ENCODE peak calls at places on chromosomes 2 and 18, in seven cellular contexts. L, Z, C, N, D, A and X are unnamed samples.
A peak's percentile ranks its signal among the peaks of the same experiment; 100 is the strongest.

GRCh38 chr18:1513519-1513918 is 608.8 kb downstream of the ADCYAP1 start:
- DNase-seq in D (no peak), C (no peak), A (no peak), L (no peak), N (no peak), Z (no peak), X (no peak)

GRCh38 chr2:46268196-46268595 is 29.0 kb upstream of the EPAS1 start:
- DNase-seq in D (no peak), A (no peak), L (no peak), Z (no peak), N (no peak), C (no peak), X (no peak)

GRCh38 chr18:79241755-79242154 is 154.0 kb upstream of the NFATC1 start:
- DNase-seq in N (no peak), C (no peak), L (no peak), A (no peak), Z (no peak), D (no peak), X (no peak)

GRCh38 chr18:63232826-63233225 is 86.7 kb downstream of the BCL2 start:
- DNase-seq in N (no peak), A (no peak), C (no peak), D (no peak), L (no peak), Z (no peak), X (no peak)

GRCh38 chr2:120620025-120620793 is 115.5 kb upstream of the GLI2 start:
- DNase-seq in N (no peak), C (no peak), D (peak; percentile 62), A (no peak), Z (no peak), L (no peak), X (no peak)

GRCh38 chr2:181106229-181106628 is 125.8 kb downstream of the UBE2E3 start:
- DNase-seq in L (no peak), C (no peak), A (no peak), D (no peak), Z (no peak), N (no peak), X (no peak)

GRCh38 chr2:242011516-242011915 is 142.0 kb downstream of the RTP5 start:
- DNase-seq in N (no peak), A (no peak), Z (no peak), C (no peak), D (no peak), L (peak; percentile 38), X (peak; percentile 52)

GRCh38 chr2:125456851-125457250 is 1199.1 kb upstream of the GYPC start:
- DNase-seq in D (no peak), C (no peak), Z (no peak), N (no peak), L (no peak), A (no peak), X (no peak)

GRCh38 chr2:54239427-54239826 is 16.6 kb downstream of the TSPYL6 start:
- DNase-seq in D (peak; percentile 90), L (no peak), C (no peak), Z (no peak), A (no peak), N (no peak), X (no peak)

GRCh38 chr2:18922276-18922675 is 332.9 kb upstream of the NT5C1B start:
- DNase-seq in Z (no peak), D (no peak), L (no peak), N (no peak), C (no peak), A (no peak), X (no peak)

GRCh38 chr2:42371621-42372473 is 10.8 kb upstream of the COX7A2L start:
- DNase-seq in A (no peak), N (no peak), L (no peak), D (no peak), C (no peak), Z (no peak), X (no peak)

GRCh38 chr2:38129987-38130386 is 54.0 kb upstream of the CYP1B1 start:
- DNase-seq in Z (no peak), C (no peak), A (no peak), N (no peak), L (no peak), D (peak; percentile 28), X (no peak)

GRCh38 chr2:223855426-223855825 is 18.0 kb upstream of the AP1S3 start:
- DNase-seq in L (no peak), D (no peak), N (no peak), A (no peak), Z (no peak), C (no peak), X (no peak)

GRCh38 chr2:66577331-66578041 is 142.6 kb downstream of the MEIS1 start:
- DNase-seq in D (no peak), L (no peak), A (no peak), C (peak; percentile 23), Z (no peak), N (no peak), X (no peak)

GRCh38 chr2:147511491-147511948 is 333.3 kb upstream of the ACVR2A start:
- DNase-seq in A (no peak), D (no peak), L (no peak), C (no peak), Z (peak; percentile 44), N (no peak), X (no peak)

GRCh38 chr2:30758315-30758714 is 48.9 kb downstream of the CAPN13 start:
- DNase-seq in C (no peak), N (no peak), Z (no peak), A (no peak), D (no peak), L (no peak), X (no peak)

GRCh38 chr2:5748941-5749731 is 57.0 kb downstream of the SOX11 start:
- DNase-seq in C (no peak), D (no peak), Z (peak; percentile 71), N (no peak), A (no peak), L (no peak), X (no peak)

GRCh38 chr2:216283038-216283900 is 89.0 kb downstream of the MARCHF4 start:
- DNase-seq in Z (no peak), C (peak; percentile 38), N (no peak), D (no peak), L (no peak), A (no peak), X (no peak)

GRCh38 chr2:44120428-44120827 is 48.2 kb upstream of the PPM1B start:
- DNase-seq in C (no peak), L (no peak), N (no peak), D (peak; percentile 92), Z (no peak), A (no peak), X (no peak)

GRCh38 chr18:24987271-24987932 is 364.6 kb downstream of the ZNF521 start:
- DNase-seq in N (no peak), D (no peak), Z (peak; percentile 51), L (no peak), A (no peak), C (no peak), X (peak; percentile 74)

GRCh38 chr2:70133521-70134348 is 46.5 kb downstream of the PCBP1 start:
- DNase-seq in N (no peak), A (no peak), Z (no peak), L (no peak), C (no peak), D (peak; percentile 35), X (no peak)

GRCh38 chr18:54052732-54053131 is 171.7 kb downstream of the MBD2 start:
- DNase-seq in L (no peak), C (no peak), A (no peak), N (no peak), D (no peak), Z (no peak), X (no peak)

GRCh38 chr2:12083081-12083569 is 336.7 kb downstream of the LPIN1 start:
- DNase-seq in L (no peak), Z (no peak), A (no peak), C (no peak), N (no peak), D (no peak), X (no peak)

GRCh38 chr18:11005528-11005927 is 143.8 kb downstream of the PIEZO2 start:
- DNase-seq in Z (no peak), N (no peak), C (peak; percentile 63), A (peak; percentile 97), L (peak; percentile 63), D (peak; percentile 86), X (no peak)

GRCh38 chr2:9844581-9844980 is 1.3 kb downstream of the TAF1B start:
- DNase-seq in L (no peak), C (no peak), D (peak; percentile 41), A (no peak), N (no peak), Z (no peak), X (no peak)

GRCh38 chr18:55152801-55153200 is 193.5 kb upstream of the CCDC68 start:
- DNase-seq in D (peak; percentile 50), C (no peak), A (no peak), L (no peak), N (no peak), Z (no peak), X (no peak)